ENCODE peak calls at places on chromosomes 16 and 17, in four cellular contexts. O is prostate gland, N is transverse colon, G is lower lobe of right lung. Z is an unnamed sample.

GRCh38 chr16:87392823-87393679 is 915 bp downstream of the MAP1LC3B start:
- DNase-seq in O (no peak), N (peak; percentile 64), G (peak; percentile 78), Z (peak; percentile 45)

GRCh38 chr16:57265850-57266530 is 18.5 kb downstream of the PLLP start:
- DNase-seq in O (peak; percentile 93), N (peak; percentile 82), G (peak; percentile 89), Z (peak; percentile 73)

GRCh38 chr16:68416057-68417046 is 32.0 kb downstream of the SMPD3 start:
- DNase-seq in O (peak; percentile 90), N (peak; percentile 66), G (no peak), Z (no peak)

GRCh38 chr17:21239680-21240374 is 13.4 kb downstream of the NATD1 start:
- DNase-seq in O (no peak), N (no peak), G (no peak), Z (peak; percentile 41)

GRCh38 chr17:12789976-12790805 is 893 bp downstream of the ARHGAP44 start:
- DNase-seq in O (peak; percentile 7), N (peak; percentile 34), G (no peak), Z (peak; percentile 4)

GRCh38 chr17:83179811-83180210 is 100.4 kb downstream of the METRNL start:
- DNase-seq in O (no peak), N (no peak), G (no peak), Z (no peak)

GRCh38 chr16:29230671-29231091 is 175.8 kb downstream of the NPIPB11 start:
- DNase-seq in O (no peak), N (no peak), G (no peak), Z (peak; percentile 53)

GRCh38 chr16:31429314-31429713 is 1.2 kb upstream of the COX6A2 start:
- DNase-seq in O (no peak), N (no peak), G (no peak), Z (no peak)

GRCh38 chr16:17544785-17545184 is 74.0 kb upstream of the XYLT1 start:
- DNase-seq in O (no peak), N (no peak), G (no peak), Z (no peak)

GRCh38 chr17:42564815-42565522 is 1.9 kb upstream of the MLX start:
- DNase-seq in O (no peak), N (no peak), G (no peak), Z (no peak)

GRCh38 chr17:42561908-42562844 is at the start of gene COASY:
- DNase-seq in O (peak; percentile 93), N (peak; percentile 98), G (peak; percentile 97), Z (peak; percentile 98)

GRCh38 chr17:42563950-42564349 is 2.0 kb downstream of the COASY start:
- DNase-seq in O (no peak), N (no peak), G (no peak), Z (no peak)

GRCh38 chr17:42562845-42563509 is 1.0 kb downstream of the COASY start:
- DNase-seq in O (no peak), N (no peak), G (no peak), Z (peak; percentile 55)

GRCh38 chr17:42563543-42563942 is 1.6 kb downstream of the COASY start:
- DNase-seq in O (no peak), N (peak; percentile 40), G (no peak), Z (no peak)
- H3K4me3 ChIP-seq in O (no peak overlapping the region), N (peak overlapping the region; percentile 66), G (peak overlapping the region; percentile 96), Z (peak overlapping the region; percentile 92)

GRCh38 chr16:30356401-30357084 is 1.4 kb upstream of the CD2BP2 start:
- DNase-seq in O (no peak), N (peak; percentile 42), G (peak; percentile 45), Z (no peak)
- TF ChIP-seq CTCF in O (no peak), N (no peak), G (no peak), Z (no peak)

DNA sequence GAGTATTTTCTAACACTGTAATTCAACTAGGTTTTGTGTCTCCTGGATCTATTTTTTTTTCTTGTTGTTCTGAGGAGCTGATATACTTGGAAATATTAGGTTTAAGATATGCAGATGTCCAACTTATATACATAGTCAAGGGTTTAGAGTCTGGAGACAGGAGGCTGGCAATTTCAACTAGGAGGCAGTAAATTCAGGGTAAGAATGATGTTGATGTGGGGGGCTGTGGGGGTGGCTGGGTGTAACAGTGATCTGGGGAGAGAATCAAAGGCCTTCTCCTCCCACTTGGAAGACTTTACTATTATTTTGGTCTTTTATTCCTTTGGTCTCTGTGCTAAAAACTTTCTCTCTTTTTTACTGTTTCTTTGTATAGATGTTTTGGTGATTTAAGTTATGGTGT is 88.0 kb downstream of the MAP2K6 start:
- DNase-seq in O (no peak), N (no peak), G (no peak), Z (no peak)
- H3K4me3 ChIP-seq in O (no peak overlapping the region), N (peak overlapping the region; percentile 17), G (no peak overlapping the region), Z (peak overlapping the region; percentile 37)

GRCh38 chr16:11297492-11298142 is 16.5 kb upstream of the PRM1 start:
- DNase-seq in O (peak; percentile 84), N (peak; percentile 84), G (peak; percentile 87), Z (peak; percentile 90)
- TF ChIP-seq CTCF in O (no peak), N (no peak), G (peak; percentile 11), Z (no peak)

GRCh38 chr16:89595330-89596060 is 17.9 kb upstream of the DPEP1 start:
- DNase-seq in O (no peak), N (no peak), G (no peak), Z (no peak)

GRCh38 chr16:89596061-89596689 is 17.3 kb upstream of the DPEP1 start:
- DNase-seq in O (no peak), N (no peak), G (no peak), Z (no peak)

GRCh38 chr16:89596957-89597644 is 16.3 kb upstream of the DPEP1 start:
- DNase-seq in O (no peak), N (no peak), G (no peak), Z (no peak)

GRCh38 chr16:89598199-89598598 is 15.2 kb upstream of the DPEP1 start:
- DNase-seq in O (no peak), N (no peak), G (no peak), Z (no peak)

DNA sequence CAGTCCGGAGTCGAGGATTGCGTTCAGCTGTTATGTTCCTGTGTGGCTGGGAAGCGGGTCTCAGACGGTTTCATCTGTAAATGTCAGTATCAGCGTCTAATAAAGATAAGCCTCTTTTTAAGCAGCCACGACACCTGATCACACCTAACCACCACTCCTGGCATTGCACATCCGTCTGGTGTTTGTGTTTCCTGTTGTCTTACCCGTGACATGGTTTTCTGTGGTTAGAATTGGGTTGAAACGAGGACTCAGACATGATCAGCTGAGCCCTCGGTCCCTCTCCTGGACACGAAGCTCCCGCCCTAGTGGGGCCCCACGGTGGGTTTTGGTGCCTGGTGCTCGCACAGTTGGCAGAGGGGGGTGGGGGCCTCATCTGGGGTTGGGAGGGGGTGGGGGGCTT is 18.3 kb downstream of the CPNE7 start:
- DNase-seq in O (no peak), N (no peak), G (no peak), Z (no peak)
- H3K4me3 ChIP-seq in O (no peak overlapping the region), N (no peak overlapping the region), G (no peak overlapping the region), Z (no peak overlapping the region)

GRCh38 chr17:17313350-17313991 is 10.3 kb downstream of the NT5M start:
- DNase-seq in O (peak; percentile 60), N (peak; percentile 70), G (peak; percentile 68), Z (no peak)
- TF ChIP-seq CTCF in O (peak; percentile 36), N (peak; percentile 43), G (peak; percentile 53), Z (peak; percentile 40)

DNA sequence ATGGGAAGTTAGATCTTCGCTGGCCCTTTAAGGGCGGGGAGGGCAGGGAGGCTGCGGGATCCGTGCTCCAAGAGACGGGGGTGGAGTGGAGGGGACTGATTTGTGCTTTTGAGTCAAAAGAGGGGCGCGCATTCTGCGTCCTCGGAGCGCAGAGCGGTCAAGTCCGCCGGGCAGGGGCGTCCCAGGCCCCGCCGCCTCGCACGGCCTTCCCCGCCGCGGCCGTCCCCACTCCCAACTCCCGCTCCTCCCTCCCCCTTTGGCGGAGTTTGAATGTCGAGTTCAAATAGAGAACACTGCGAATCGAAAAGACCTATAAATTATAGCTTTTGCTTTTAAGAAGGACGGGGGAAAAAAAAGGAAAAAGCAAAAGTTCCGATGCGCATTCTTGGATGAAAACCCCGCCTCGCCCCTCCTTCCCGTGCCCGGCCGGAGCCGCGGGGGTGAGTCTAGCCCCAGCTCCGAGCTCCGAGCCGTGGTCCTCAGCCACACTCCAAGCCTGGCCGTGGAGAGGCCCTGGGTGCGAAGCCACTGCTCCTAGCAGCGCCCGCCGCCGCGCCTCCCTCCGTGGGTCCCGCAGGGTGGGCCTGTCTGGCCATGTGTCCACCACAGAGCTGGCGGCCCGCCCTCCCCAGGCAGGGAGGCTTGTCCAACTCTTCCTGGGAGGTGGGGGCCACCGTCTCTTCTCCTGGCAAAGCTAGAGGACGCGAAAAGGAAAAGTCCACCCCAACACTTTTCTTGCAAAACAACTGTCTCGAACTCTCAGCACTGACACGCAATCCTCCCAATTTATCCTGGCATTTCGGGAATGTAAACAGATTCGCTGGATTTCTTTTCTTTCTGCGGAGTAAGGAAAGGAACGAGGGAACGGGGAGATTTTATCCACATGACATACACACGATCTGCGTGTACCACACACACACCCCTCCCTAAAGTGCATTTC is 3.6 kb downstream of the CBX8 start:
- DNase-seq in O (no peak), N (no peak), G (no peak), Z (peak; percentile 92)
- H3K4me3 ChIP-seq in O (no peak overlapping the region), N (peak overlapping the region; percentile 25), G (peak overlapping the region; percentile 42), Z (peak overlapping the region; percentile 58)

DNA sequence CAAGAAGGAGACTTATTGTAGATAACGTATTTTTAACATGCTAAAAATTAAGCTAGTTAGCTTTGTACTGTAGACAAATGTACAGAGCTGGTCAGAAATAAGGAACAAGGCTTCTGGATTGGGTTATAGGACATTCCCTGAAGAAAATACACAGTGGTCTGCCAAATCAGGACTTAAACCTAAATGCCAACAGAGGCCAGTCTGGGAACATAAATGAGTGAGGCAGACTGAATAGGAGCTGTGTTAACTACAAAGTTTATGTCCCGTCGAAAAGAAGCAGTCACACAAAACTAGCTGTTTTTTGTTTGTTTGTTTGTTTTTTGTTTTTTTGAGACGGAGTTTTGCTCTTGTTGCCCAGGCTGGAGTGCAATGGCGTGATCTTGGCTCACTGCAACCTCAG is 120.4 kb upstream of the C17orf78 start:
- DNase-seq in O (no peak), N (no peak), G (no peak), Z (no peak)
- TF ChIP-seq CTCF in O (no peak), N (no peak), G (no peak), Z (no peak)

Z was measured in fibroblast of villous mesenchyme.